ENCODE peak calls at places on chromosomes 3 and 15, in five cellular contexts. K is CD8-positive, alpha-beta memory T cell; P is CD4-positive, alpha-beta T cell; D is GM23248; O is NCI-H1694. B is an unnamed sample.

GRCh38 chr3:59313365-59313764 is 263.5 kb upstream of the CFAP20DC start:
- DNase-seq in K (peak), P (no peak), D (peak), O (peak), B (peak)

GRCh38 chr15:83053151-83053550 is 13.9 kb downstream of the BTBD1 start:
- DNase-seq in K (no peak), P (no peak), D (peak), O (no peak), B (peak)

GRCh38 chr3:140097874-140098273 is 162.9 kb downstream of the CLSTN2 start:
- DNase-seq in K (no peak), P (no peak), D (no peak), O (no peak), B (no peak)

GRCh38 chr3:28334552-28334951 is 14.0 kb upstream of the ZCWPW2 start:
- DNase-seq in K (no peak), P (no peak), D (peak), O (no peak), B (peak)

GRCh38 chr3:75260-75659 is 121.3 kb upstream of the CHL1 start:
- DNase-seq in K (no peak), P (no peak), D (peak), O (no peak), B (no peak)

GRCh38 chr3:50262778-50263177 is 6.2 kb upstream of the SEMA3B start:
- DNase-seq in K (no peak), P (no peak), D (no peak), O (no peak), B (no peak)

GRCh38 chr3:183500981-183501704 is 54.4 kb downstream of the KLHL6 start:
- DNase-seq in K (no peak), P (no peak), D (no peak), O (no peak), B (no peak)

GRCh38 chr15:65206750-65207149 is 4.5 kb downstream of the CILP start:
- DNase-seq in K (no peak), P (no peak), D (no peak), O (no peak), B (no peak)

GRCh38 chr3:171364500-171364899 is 95.7 kb downstream of the TNIK start:
- DNase-seq in K (no peak), P (no peak), D (no peak), O (no peak), B (no peak)

GRCh38 chr3:139281512-139282196 is 62.2 kb upstream of the MRPS22 start:
- DNase-seq in K (no peak), P (no peak), D (peak), O (peak), B (no peak)

GRCh38 chr3:8536106-8537052 is 34.8 kb downstream of the LMCD1 start:
- DNase-seq in K (no peak), P (no peak), D (peak), O (no peak), B (peak)

GRCh38 chr3:150411971-150412370 is 3.9 kb downstream of the TSC22D2 start:
- DNase-seq in K (no peak), P (no peak), D (peak), O (no peak), B (peak)

GRCh38 chr3:119195911-119196310 is 22.5 kb downstream of the UPK1B start:
- DNase-seq in K (no peak), P (no peak), D (peak), O (no peak), B (peak)

B was measured in IMR-90.